ENCODE peak calls at places on chromosomes 4 and X, in four cellular contexts. One of them, this sample, is unnamed.

GRCh38 chr4:173074501-173074946 is 94.1 kb upstream of the GALNT7 start:
- DNase-seq in choroid plexus epithelial cell: peak
- DNase-seq in colonic mucosa: no peak
- DNase-seq in stomach: peak
- DNase-seq in this sample: no peak

GRCh38 chr4:136818811-136819210 is 713.5 kb downstream of the PCDH18 start:
- DNase-seq in choroid plexus epithelial cell: peak
- DNase-seq in colonic mucosa: no peak
- DNase-seq in stomach: no peak
- DNase-seq in this sample: no peak

GRCh38 chr4:144171697-144172096 is 31.2 kb upstream of the GYPA start:
- DNase-seq in choroid plexus epithelial cell: no peak
- DNase-seq in colonic mucosa: no peak
- DNase-seq in stomach: no peak
- DNase-seq in this sample: no peak

GRCh38 chr4:37816006-37816405 is 10.5 kb upstream of the PGM2 start:
- DNase-seq in choroid plexus epithelial cell: no peak
- DNase-seq in colonic mucosa: no peak
- DNase-seq in stomach: no peak
- DNase-seq in this sample: no peak

GRCh38 chrX:39755152-39756032 is 342.4 kb downstream of the BCOR start:
- DNase-seq in choroid plexus epithelial cell: peak
- DNase-seq in colonic mucosa: peak
- DNase-seq in stomach: peak
- DNase-seq in this sample: no peak

GRCh38 chr4:155692361-155692760 is 25.7 kb downstream of the GUCY1A1 start:
- DNase-seq in choroid plexus epithelial cell: no peak
- DNase-seq in colonic mucosa: no peak
- DNase-seq in stomach: no peak
- DNase-seq in this sample: no peak

GRCh38 chrX:119687661-119688413 is 5.1 kb downstream of the SEPTIN6 start:
- DNase-seq in choroid plexus epithelial cell: no peak
- DNase-seq in colonic mucosa: no peak
- DNase-seq in stomach: no peak
- DNase-seq in this sample: no peak

GRCh38 chrX:69503835-69504625 is at the start of gene NALF2:
- DNase-seq in choroid plexus epithelial cell: peak
- DNase-seq in colonic mucosa: peak
- DNase-seq in stomach: peak
- DNase-seq in this sample: peak

GRCh38 chr4:10629394-10629793 is 55.2 kb downstream of the CLNK start:
- DNase-seq in choroid plexus epithelial cell: no peak
- DNase-seq in colonic mucosa: no peak
- DNase-seq in stomach: no peak
- DNase-seq in this sample: no peak

GRCh38 chr4:181108237-181108636 is 1135.0 kb upstream of the TENM3 start:
- DNase-seq in choroid plexus epithelial cell: no peak
- DNase-seq in colonic mucosa: no peak
- DNase-seq in stomach: no peak
- DNase-seq in this sample: no peak

GRCh38 chrX:15738686-15739016 is 581 bp downstream of the CA5B start:
- DNase-seq in choroid plexus epithelial cell: no peak
- DNase-seq in colonic mucosa: no peak
- DNase-seq in stomach: no peak
- DNase-seq in this sample: no peak

GRCh38 chrX:43436497-43436896 is 219.6 kb upstream of the MAOA start:
- DNase-seq in choroid plexus epithelial cell: no peak
- DNase-seq in colonic mucosa: no peak
- DNase-seq in stomach: no peak
- DNase-seq in this sample: no peak

GRCh38 chr4:101914761-101915160 is 124.2 kb downstream of the BANK1 start:
- DNase-seq in choroid plexus epithelial cell: no peak
- DNase-seq in colonic mucosa: no peak
- DNase-seq in stomach: no peak
- DNase-seq in this sample: no peak

GRCh38 chrX:57282568-57282967 is 3.9 kb upstream of the FAAH2 start:
- DNase-seq in choroid plexus epithelial cell: no peak
- DNase-seq in colonic mucosa: no peak
- DNase-seq in stomach: no peak
- DNase-seq in this sample: no peak
- TF ChIP-seq CTCF in choroid plexus epithelial cell: no peak
- TF ChIP-seq CTCF in colonic mucosa: no peak
- TF ChIP-seq CTCF in stomach: no peak
- TF ChIP-seq CTCF in this sample: peak

GRCh38 chrX:137646472-137646871 is 80.5 kb downstream of the ZIC3 start:
- DNase-seq in choroid plexus epithelial cell: no peak
- DNase-seq in colonic mucosa: no peak
- DNase-seq in stomach: no peak
- DNase-seq in this sample: no peak
- H3K4me3 ChIP-seq in choroid plexus epithelial cell: no peak
- H3K4me3 ChIP-seq in colonic mucosa: no peak
- H3K4me3 ChIP-seq in stomach: no peak
- H3K4me3 ChIP-seq in this sample: no peak

GRCh38 chr4:2948895-2949781 is 14.1 kb downstream of the NOP14 start:
- DNase-seq in choroid plexus epithelial cell: no peak
- DNase-seq in colonic mucosa: no peak
- DNase-seq in stomach: peak
- DNase-seq in this sample: no peak
- TF ChIP-seq CTCF in choroid plexus epithelial cell: peak
- TF ChIP-seq CTCF in colonic mucosa: no peak
- TF ChIP-seq CTCF in stomach: no peak
- TF ChIP-seq CTCF in this sample: peak

GRCh38 chr4:184396001-184396400 is 78.3 kb downstream of the IRF2 start:
- DNase-seq in choroid plexus epithelial cell: no peak
- DNase-seq in colonic mucosa: no peak
- DNase-seq in stomach: no peak
- DNase-seq in this sample: no peak

GRCh38 chr4:184397516-184398163 is 76.7 kb downstream of the IRF2 start:
- DNase-seq in choroid plexus epithelial cell: no peak
- DNase-seq in colonic mucosa: no peak
- DNase-seq in stomach: no peak
- DNase-seq in this sample: no peak

GRCh38 chr4:184392748-184393334 is 81.5 kb downstream of the IRF2 start:
- DNase-seq in choroid plexus epithelial cell: no peak
- DNase-seq in colonic mucosa: no peak
- DNase-seq in stomach: no peak
- DNase-seq in this sample: no peak

GRCh38 chr4:184396570-184397515 is 77.5 kb downstream of the IRF2 start:
- DNase-seq in choroid plexus epithelial cell: no peak
- DNase-seq in colonic mucosa: no peak
- DNase-seq in stomach: no peak
- DNase-seq in this sample: no peak

GRCh38 chr4:184395451-184395917 is 78.9 kb downstream of the IRF2 start:
- DNase-seq in choroid plexus epithelial cell: no peak
- DNase-seq in colonic mucosa: no peak
- DNase-seq in stomach: no peak
- DNase-seq in this sample: no peak
- H3K4me3 ChIP-seq in choroid plexus epithelial cell: no peak
- H3K4me3 ChIP-seq in colonic mucosa: no peak
- H3K4me3 ChIP-seq in stomach: no peak
- H3K4me3 ChIP-seq in this sample: no peak

DNA sequence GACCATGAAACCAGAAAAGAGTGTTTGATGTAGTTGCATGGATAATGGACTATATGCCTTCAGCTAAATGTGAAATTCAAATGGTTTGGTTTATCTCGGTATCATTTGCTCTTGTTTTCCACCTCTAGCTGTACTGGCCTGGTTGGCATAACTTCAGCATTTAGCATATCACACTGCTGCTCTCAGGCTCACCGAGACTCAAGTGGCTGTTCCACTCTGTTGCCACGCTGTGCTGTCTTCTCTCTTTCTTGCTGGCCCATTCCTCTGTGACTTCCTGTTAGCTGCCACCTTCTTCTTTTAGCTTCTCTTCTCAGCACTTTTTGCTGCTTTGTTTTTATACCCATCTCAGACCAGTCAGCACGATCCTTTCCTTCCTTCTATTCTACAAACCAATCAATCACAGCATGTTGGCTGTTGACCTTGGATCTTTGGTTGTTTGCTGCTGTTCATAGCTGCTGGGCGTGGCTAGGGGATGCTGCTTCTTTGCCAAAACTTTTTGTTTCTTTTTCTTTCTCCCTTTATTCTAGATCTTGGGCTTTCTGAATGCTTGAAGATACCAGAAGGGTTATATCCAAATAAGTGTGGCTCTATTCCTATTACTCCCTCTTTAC is 24.0 kb downstream of the INTS6L start:
- DNase-seq in choroid plexus epithelial cell: no peak
- DNase-seq in colonic mucosa: peak
- DNase-seq in stomach: no peak
- DNase-seq in this sample: no peak
- TF ChIP-seq CTCF in choroid plexus epithelial cell: no peak
- TF ChIP-seq CTCF in colonic mucosa: no peak
- TF ChIP-seq CTCF in stomach: no peak
- TF ChIP-seq CTCF in this sample: no peak

GRCh38 chrX:21930986-21931385 is 9.5 kb upstream of the SMS start:
- DNase-seq in choroid plexus epithelial cell: no peak
- DNase-seq in colonic mucosa: no peak
- DNase-seq in stomach: no peak
- DNase-seq in this sample: no peak

GRCh38 chrX:21929209-21929608 is 11.3 kb upstream of the SMS start:
- DNase-seq in choroid plexus epithelial cell: no peak
- DNase-seq in colonic mucosa: no peak
- DNase-seq in stomach: no peak
- DNase-seq in this sample: no peak

GRCh38 chrX:21926527-21927278 is 13.8 kb upstream of the SMS start:
- DNase-seq in choroid plexus epithelial cell: peak
- DNase-seq in colonic mucosa: no peak
- DNase-seq in stomach: no peak
- DNase-seq in this sample: no peak

DNA sequence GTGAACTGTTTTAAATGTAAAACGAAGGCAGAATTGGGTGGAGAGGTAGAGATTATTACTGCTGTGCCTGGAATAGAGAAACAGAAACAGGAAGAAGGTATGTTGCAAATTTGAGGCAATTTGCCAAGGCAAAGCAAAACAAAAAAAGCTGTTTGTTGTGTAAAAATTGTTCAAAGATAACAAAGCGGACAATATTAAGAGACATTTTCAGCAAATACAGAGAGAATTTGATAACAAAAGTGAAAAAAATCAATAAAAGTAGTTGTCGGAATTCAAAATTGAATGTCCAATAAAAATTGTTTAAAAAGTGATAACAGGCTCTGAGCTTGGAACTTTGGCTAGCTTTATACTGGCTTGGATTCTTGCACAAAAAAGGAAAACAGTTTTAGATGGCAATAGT is 14.4 kb upstream of the SMS start:
- DNase-seq in choroid plexus epithelial cell: peak
- DNase-seq in colonic mucosa: no peak
- DNase-seq in stomach: no peak
- DNase-seq in this sample: no peak
- H3K4me3 ChIP-seq in choroid plexus epithelial cell: peak
- H3K4me3 ChIP-seq in colonic mucosa: no peak
- H3K4me3 ChIP-seq in stomach: no peak
- H3K4me3 ChIP-seq in this sample: no peak

This sample was measured in LNCaP clone FGC.